ENCODE peak calls at places on chromosomes 16 and 17, in seven cellular contexts. Z is cardiac muscle cell, P is heart left ventricle, S is GM12878, K is uterus, C is mucosa of descending colon, Q is MM.1S. W is an unnamed sample. For H3K4me1, the result is how much of the 10 kb centered on the place peaks cover.

GRCh38 chr16:27326738-27327585 is 13.2 kb downstream of the IL4R start:
- DNase-seq in S (no peak), C (peak), K (peak), Z (peak), Q (no peak), P (peak), W (peak)

GRCh38 chr17:43536236-43537088 is 9.7 kb downstream of the ETV4 start:
- DNase-seq in P (no peak), C (no peak), S (no peak), Q (no peak), K (no peak), Z (peak), W (no peak)

GRCh38 chr16:78523212-78523995 is 423.9 kb downstream of the WWOX start:
- DNase-seq in K (no peak), Z (no peak), S (no peak), C (no peak), Q (no peak), P (no peak), W (no peak)

GRCh38 chr17:77478281-77478680 is 337.5 kb downstream of the SEC14L1 start:
- DNase-seq in Q (no peak), P (no peak), Z (no peak), K (no peak), S (no peak), C (no peak), W (no peak)

GRCh38 chr16:64196444-64196843 is 925.4 kb downstream of the CDH11 start:
- DNase-seq in Q (no peak), S (no peak), C (no peak), Z (peak), K (no peak), P (no peak), W (no peak)

GRCh38 chr17:64741924-64742670 is 80.0 kb upstream of the SMURF2 start:
- DNase-seq in P (no peak), K (peak), Q (no peak), C (no peak), S (no peak), Z (peak), W (peak)

GRCh38 chr17:73952498-73953205 is 250.8 kb upstream of the RPL38 start:
- DNase-seq in K (no peak), Q (no peak), C (peak), P (no peak), Z (peak), S (no peak), W (no peak)

GRCh38 chr16:74700206-74701040 is at the start of gene MLKL:
- DNase-seq in Z (peak), Q (peak), S (peak), K (peak), P (peak), C (peak), W (peak)

GRCh38 chr17:17051791-17052461 is 9.7 kb downstream of the MPRIP start:
- DNase-seq in K (no peak), P (no peak), Q (no peak), Z (no peak), C (no peak), S (no peak), W (no peak)

DNA sequence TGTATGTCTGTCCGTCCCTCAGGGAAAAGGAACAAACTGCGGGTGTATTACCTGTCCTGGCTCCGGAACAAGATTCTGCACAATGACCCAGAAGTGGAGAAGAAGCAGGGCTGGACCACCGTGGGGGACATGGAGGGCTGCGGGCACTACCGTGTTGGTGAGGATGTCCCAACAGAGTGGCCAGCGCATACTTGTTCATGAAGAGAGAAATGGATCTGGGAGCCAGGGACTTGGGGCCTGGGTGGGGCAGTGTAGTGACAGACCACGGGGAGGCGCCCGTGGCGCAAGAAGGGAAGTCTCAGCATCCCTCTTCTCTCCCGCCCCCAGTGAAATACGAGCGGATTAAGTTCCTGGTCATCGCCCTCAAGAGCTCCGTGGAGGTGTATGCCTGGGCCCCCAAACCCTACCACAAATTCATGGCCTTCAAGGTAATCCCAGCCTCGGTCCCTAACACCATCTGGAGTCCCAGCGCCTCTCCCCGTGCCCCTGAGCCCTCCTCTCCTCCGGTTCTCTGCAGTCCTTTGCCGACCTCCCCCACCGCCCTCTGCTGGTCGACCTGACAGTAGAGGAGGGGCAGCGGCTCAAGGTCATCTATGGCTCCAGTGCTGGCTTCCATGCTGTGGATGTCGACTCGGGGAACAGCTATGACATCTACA is 3.5 kb upstream of the C17orf107 start:
- DNase-seq in Q (no peak), S (no peak), Z (no peak), P (peak), C (peak), K (no peak), W (no peak)
- TF ChIP-seq CTCF in Q (no peak), S (no peak), Z (no peak), P (no peak), C (no peak), K (no peak), W (no peak)

DNA sequence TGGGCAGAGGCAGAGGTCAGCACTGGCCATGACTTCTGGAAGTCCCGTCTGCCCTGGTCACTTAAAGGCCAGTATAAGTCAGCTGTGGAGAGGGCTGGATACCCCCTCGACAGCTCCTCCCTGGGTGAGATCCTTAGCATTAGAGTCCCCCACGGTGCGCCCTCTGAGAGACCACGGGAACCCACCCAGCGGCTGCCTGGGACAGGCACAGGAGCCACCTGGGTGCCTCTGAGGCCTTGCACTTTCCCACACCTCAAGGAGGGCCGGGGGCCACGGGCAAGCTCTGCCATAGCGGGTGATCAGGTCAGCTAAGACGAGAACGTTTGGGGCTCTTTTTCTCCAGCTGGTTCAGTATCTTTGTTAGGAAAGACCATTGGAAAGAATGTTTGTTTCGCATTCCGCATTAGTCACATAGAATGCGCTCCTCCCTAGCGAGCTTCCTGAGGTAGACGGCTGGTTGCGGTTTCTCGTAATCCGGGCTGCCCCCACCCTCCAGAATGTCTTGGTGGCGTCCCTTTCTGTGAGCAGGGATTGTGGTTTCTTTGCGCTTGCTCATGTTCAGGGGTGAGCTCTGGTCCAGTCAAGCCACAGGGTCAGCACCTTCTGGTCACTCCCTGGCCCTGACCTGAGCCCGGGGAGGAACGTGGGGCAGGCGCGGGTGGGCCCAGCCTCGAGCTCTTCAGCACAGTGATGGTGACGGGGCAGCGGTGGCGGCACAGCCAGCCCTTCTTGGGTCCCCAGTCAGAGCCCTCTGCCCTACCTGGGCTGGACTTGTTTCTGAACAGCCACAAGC is 25.2 kb downstream of the NME3 start:
- DNase-seq in P (no peak), Q (no peak), S (no peak), K (no peak), Z (peak), C (no peak), W (no peak)
- H3K4me1 ChIP-seq in P (under half), Q (under half), S (under half), K (under half), Z (under half), C (under half), W (under half)

DNA sequence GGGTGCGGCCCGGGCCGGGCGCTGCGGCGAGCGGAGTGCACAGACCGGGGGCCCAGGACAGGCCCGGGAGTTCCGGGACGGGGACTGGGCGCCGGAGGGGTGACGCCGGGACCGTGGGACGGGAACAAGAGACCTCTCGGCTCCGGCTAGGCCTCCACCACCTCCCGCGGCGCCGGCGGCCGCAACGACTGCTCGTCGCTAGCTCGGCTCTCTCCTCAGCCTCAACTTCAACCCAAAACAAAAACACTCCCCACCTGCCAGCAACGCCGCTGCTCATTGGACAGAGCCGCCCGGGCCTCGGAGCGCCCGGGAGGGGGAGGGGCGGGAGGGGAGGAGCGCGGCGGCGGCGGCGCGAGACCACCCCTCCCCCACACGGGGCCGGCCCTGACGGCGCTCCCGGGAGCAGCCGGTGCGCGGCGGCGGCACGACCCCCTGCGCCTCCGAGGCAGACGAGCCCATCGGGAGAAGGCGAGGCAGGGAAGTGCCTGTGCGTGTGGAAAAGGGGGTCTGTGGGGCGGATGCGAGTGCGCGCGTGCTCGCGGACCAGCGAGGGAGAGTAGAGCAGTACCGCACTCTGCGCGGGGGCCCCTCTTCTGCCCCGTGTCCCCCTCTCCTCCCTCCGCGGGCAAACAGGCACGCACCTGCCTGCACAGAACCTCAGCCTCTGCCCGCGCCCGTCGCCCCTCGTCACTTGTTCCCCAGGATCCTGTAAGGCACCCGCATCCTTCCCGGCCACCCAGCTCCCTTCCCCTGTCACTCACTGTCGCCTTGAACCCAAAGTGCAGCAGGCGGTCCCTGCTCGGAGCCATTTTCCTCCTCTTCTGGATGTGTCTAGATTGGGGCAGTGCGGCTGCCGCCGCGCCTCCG is at the start of gene FBXL20:
- DNase-seq in P (peak), Q (peak), K (peak), S (peak), C (peak), Z (peak), W (peak)
- TF ChIP-seq CTCF in P (no peak), Q (no peak), K (no peak), S (no peak), C (no peak), Z (no peak), W (no peak)

GRCh38 chr17:38464723-38465419 is 36.6 kb downstream of the ARHGAP23 start:
- DNase-seq in C (peak), Q (no peak), K (peak), Z (peak), S (no peak), P (peak), W (peak)
- H3K4me1 ChIP-seq in C (under half), Q (under half), K (under half), Z (under half), S (under half), P (half or more), W (half or more)